ENCODE peak calls at places on chromosome 18, in six cellular contexts. Q is ELR; X is hippocampal formation; R is activated CD4-positive, alpha-beta T cell treated with anti-CD3 and anti-CD28 coated beads for 24 hours; O is GM18507; I is substantia nigra. B is an unnamed sample.

GRCh38 chr18:75208055-75208835 is 694 bp downstream of the PTGR3 start:
- DNase-seq in R (no peak), Q (peak; percentile 67), I (no peak), X (peak; percentile 34), O (no peak), B (no peak)

GRCh38 chr18:3451989-3452749 is 2.2 kb downstream of the TGIF1 start:
- DNase-seq in I (peak; percentile 25), R (no peak), O (no peak), Q (peak; percentile 68), X (no peak), B (no peak)

GRCh38 chr18:8253943-8254342 is 355.3 kb upstream of the RAB12 start:
- DNase-seq in I (no peak), Q (no peak), O (no peak), X (no peak), R (no peak), B (no peak)

GRCh38 chr18:73646772-73647171 is 500.9 kb downstream of the FBXO15 start:
- DNase-seq in O (no peak), Q (peak; percentile 85), X (no peak), R (no peak), I (no peak), B (no peak)

GRCh38 chr18:73979742-73980141 is 167.9 kb downstream of the FBXO15 start:
- DNase-seq in R (no peak), O (no peak), I (no peak), X (no peak), Q (peak; percentile 31), B (no peak)

GRCh38 chr18:70194227-70194890 is 11.1 kb downstream of the RTTN start:
- DNase-seq in X (no peak), I (no peak), O (no peak), R (no peak), Q (no peak), B (no peak)

GRCh38 chr18:22856870-22857269 is 76.3 kb upstream of the RBBP8 start:
- DNase-seq in I (no peak), Q (no peak), X (no peak), O (no peak), R (no peak), B (no peak)

GRCh38 chr18:32717151-32717550 is 55.7 kb downstream of the KLHL14 start:
- DNase-seq in Q (no peak), O (no peak), R (no peak), I (no peak), X (no peak), B (no peak)

GRCh38 chr18:23716516-23716915 is 27.3 kb downstream of the LAMA3 start:
- DNase-seq in I (no peak), O (no peak), X (no peak), R (no peak), Q (peak; percentile 91), B (no peak)

GRCh38 chr18:57759650-57760049 is 43.5 kb downstream of the ATP8B1 start:
- DNase-seq in O (no peak), X (no peak), Q (peak; percentile 38), R (no peak), I (no peak), B (no peak)

GRCh38 chr18:48563027-48563426 is 24.2 kb downstream of the CTIF start:
- DNase-seq in R (no peak), Q (peak; percentile 92), I (no peak), X (no peak), O (no peak), B (no peak)

GRCh38 chr18:48488388-48488850 is 50.4 kb upstream of the CTIF start:
- DNase-seq in O (no peak), R (no peak), X (no peak), Q (peak; percentile 95), I (no peak), B (no peak)

GRCh38 chr18:9380571-9381390 is 46.2 kb downstream of the TWSG1 start:
- DNase-seq in O (no peak), X (no peak), R (no peak), I (no peak), Q (no peak), B (no peak)

GRCh38 chr18:58114766-58115165 is 70.7 kb downstream of the NEDD4L start:
- DNase-seq in Q (no peak), R (no peak), I (no peak), X (no peak), O (no peak), B (no peak)

GRCh38 chr18:6997802-6998201 is 119.8 kb downstream of the LAMA1 start:
- DNase-seq in X (no peak), O (no peak), I (no peak), R (no peak), Q (no peak), B (no peak)